ENCODE peak calls at places on chromosome 6, in four cellular contexts. C is heart left ventricle, Z is stomach, K is H9. I is an unnamed sample. For H3K4me1, the result is how much of the 10 kb centered on the place peaks cover.

GRCh38 chr6:119241540-119242309 is 107.8 kb downstream of the MAN1A1 start:
- DNase-seq in C (no peak), Z (no peak), K (no peak), I (no peak)

GRCh38 chr6:89763550-89763949 is 56.0 kb downstream of the MDN1 start:
- DNase-seq in C (no peak), Z (no peak), K (no peak), I (no peak)

GRCh38 chr6:148076046-148076445 is 266.6 kb upstream of the SASH1 start:
- DNase-seq in C (no peak), Z (no peak), K (no peak), I (no peak)

GRCh38 chr6:47366335-47366879 is 56.7 kb upstream of the TNFRSF21 start:
- DNase-seq in C (no peak), Z (no peak), K (no peak), I (no peak)

GRCh38 chr6:92297101-92297500 is 1122.3 kb downstream of the EPHA7 start:
- DNase-seq in C (no peak), Z (no peak), K (no peak), I (no peak)

GRCh38 chr6:72464791-72465691 is 156.8 kb upstream of the KCNQ5 start:
- DNase-seq in C (no peak), Z (no peak), K (no peak), I (no peak)

GRCh38 chr6:132730560-132730959 is 16.7 kb upstream of the VNN1 start:
- DNase-seq in C (no peak), Z (no peak), K (no peak), I (no peak)

GRCh38 chr6:9025796-9026195 is 590.5 kb upstream of the SLC35B3 start:
- DNase-seq in C (no peak), Z (no peak), K (no peak), I (no peak)

GRCh38 chr6:35969676-35970075 is 48.8 kb upstream of the SRPK1 start:
- DNase-seq in C (no peak), Z (no peak), K (no peak), I (no peak)

GRCh38 chr6:106316376-106316769 is 9.2 kb downstream of the ATG5 start:
- DNase-seq in C (no peak), Z (no peak), K (no peak), I (no peak)

GRCh38 chr6:39204646-39205244 is 24.5 kb downstream of the KCNK5 start:
- DNase-seq in C (no peak), Z (no peak), K (peak), I (no peak)
- H3K4me1 ChIP-seq in C (under half), Z (half or more), K (under half), I (under half)

DNA sequence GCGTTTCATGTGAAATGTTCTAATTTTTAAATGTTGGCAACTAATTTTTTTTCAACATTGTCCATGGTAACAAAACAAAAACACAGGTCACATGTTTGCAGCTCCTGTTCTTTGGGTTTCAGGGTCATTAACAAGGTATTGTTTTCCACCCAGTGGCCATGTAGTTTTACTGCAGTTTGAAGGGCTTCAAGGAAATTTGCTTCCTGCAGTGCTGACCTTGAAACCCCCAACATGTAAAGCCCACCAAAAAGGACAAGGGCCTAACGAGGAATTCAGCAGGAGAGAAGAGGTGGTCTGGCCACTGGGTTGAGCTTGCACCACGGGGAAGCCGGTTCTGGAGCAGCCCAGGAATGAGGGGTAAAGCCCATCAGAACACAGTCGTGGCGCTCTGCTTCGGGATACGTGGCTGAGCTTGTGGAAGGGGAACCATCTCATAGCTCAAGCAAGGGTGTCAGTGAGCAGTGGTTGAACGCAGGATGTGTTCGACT is 13.9 kb upstream of the KLHL31 start:
- DNase-seq in C (no peak), Z (no peak), K (peak), I (no peak)
- TF ChIP-seq CTCF in C (peak), Z (peak), K (peak), I (peak)

DNA sequence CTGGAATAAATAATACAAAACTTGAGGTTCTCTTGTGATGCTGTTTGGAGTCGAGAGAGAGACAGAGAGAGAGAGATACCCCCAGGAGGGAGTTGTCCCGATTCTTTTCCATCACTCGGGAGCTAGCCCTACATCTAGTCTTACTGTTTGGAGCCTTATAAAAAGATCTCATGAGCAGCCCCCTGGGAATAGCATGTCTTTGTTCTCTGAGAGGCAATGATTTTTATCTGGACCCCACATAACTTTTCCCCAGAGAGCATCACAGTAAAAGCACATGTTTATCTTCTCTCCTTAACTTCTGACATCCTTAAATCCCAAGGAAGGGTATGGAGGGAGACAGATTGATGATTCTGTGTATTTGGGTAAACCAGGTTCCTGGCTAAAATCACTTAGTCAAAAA is 20.9 kb upstream of the HLA-DOA start:
- DNase-seq in C (no peak), Z (no peak), K (no peak), I (no peak)
- H3K27ac ChIP-seq in C (peak), Z (peak), K (no peak), I (peak)

GRCh38 chr6:38487423-38487822 is 152.3 kb downstream of the BTBD9 start:
- DNase-seq in C (no peak), Z (no peak), K (no peak), I (no peak)

GRCh38 chr6:38484656-38485055 is 155.1 kb downstream of the BTBD9 start:
- DNase-seq in C (no peak), Z (no peak), K (no peak), I (no peak)

GRCh38 chr6:38489951-38490350 is 149.8 kb downstream of the BTBD9 start:
- DNase-seq in C (no peak), Z (no peak), K (no peak), I (no peak)

GRCh38 chr6:38492031-38492430 is 147.7 kb downstream of the BTBD9 start:
- DNase-seq in C (no peak), Z (no peak), K (no peak), I (no peak)

GRCh38 chr6:38488876-38489275 is 150.9 kb downstream of the BTBD9 start:
- DNase-seq in C (no peak), Z (no peak), K (no peak), I (no peak)
- H3K4me1 ChIP-seq in C (under half), Z (under half), K (under half), I (under half)

I was measured in psoas muscle.